ENCODE peak calls at places on chromosomes 4 and X, in seven cellular contexts. D, S, F, X, Q, E and U are unnamed samples.
A peak's percentile ranks its signal among the peaks of the same experiment; 100 is the strongest.

GRCh38 chr4:123121241-123121907 is 199.0 kb upstream of the NUDT6 start:
- DNase-seq in D (no peak), S (peak; percentile 61), F (peak; percentile 73), X (no peak), Q (no peak), E (no peak), U (no peak)

GRCh38 chr4:94564252-94564651 is 112.5 kb downstream of the PDLIM5 start:
- DNase-seq in D (no peak), S (no peak), F (no peak), X (no peak), Q (no peak), E (peak; percentile 53), U (no peak)

GRCh38 chrX:17597836-17598434 is 139.4 kb upstream of the SCML1 start:
- DNase-seq in D (no peak), S (no peak), F (no peak), X (no peak), Q (no peak), E (no peak), U (no peak)

GRCh38 chr4:73067971-73068394 is 1.5 kb downstream of the COX18 start:
- DNase-seq in D (no peak), S (no peak), F (peak; percentile 12), X (no peak), Q (no peak), E (no peak), U (no peak)

GRCh38 chr4:106240699-106241098 is 75.3 kb downstream of the TBCK start:
- DNase-seq in D (no peak), S (no peak), F (no peak), X (no peak), Q (no peak), E (no peak), U (no peak)

GRCh38 chrX:103904301-103904700 is 58.1 kb upstream of the TMSB15B start:
- DNase-seq in D (no peak), S (no peak), F (no peak), X (no peak), Q (no peak), E (no peak), U (no peak)

GRCh38 chr4:105605493-105605892 is 53.1 kb downstream of the ARHGEF38 start:
- DNase-seq in D (no peak), S (peak; percentile 39), F (peak; percentile 17), X (no peak), Q (no peak), E (no peak), U (peak; percentile 96)

GRCh38 chrX:1361275-1361674 is 24.7 kb downstream of the IL3RA start:
- DNase-seq in D (no peak), S (peak; percentile 43), F (no peak), X (no peak), Q (no peak), E (no peak), U (peak; percentile 51)

GRCh38 chr4:123092603-123093002 is 170.2 kb upstream of the NUDT6 start:
- DNase-seq in D (no peak), S (no peak), F (no peak), X (peak; percentile 31), Q (no peak), E (no peak), U (peak; percentile 39)

GRCh38 chr4:600166-600565 is 24.1 kb upstream of the TMEM271 start:
- DNase-seq in D (no peak), S (no peak), F (no peak), X (no peak), Q (no peak), E (no peak), U (no peak)

DNA sequence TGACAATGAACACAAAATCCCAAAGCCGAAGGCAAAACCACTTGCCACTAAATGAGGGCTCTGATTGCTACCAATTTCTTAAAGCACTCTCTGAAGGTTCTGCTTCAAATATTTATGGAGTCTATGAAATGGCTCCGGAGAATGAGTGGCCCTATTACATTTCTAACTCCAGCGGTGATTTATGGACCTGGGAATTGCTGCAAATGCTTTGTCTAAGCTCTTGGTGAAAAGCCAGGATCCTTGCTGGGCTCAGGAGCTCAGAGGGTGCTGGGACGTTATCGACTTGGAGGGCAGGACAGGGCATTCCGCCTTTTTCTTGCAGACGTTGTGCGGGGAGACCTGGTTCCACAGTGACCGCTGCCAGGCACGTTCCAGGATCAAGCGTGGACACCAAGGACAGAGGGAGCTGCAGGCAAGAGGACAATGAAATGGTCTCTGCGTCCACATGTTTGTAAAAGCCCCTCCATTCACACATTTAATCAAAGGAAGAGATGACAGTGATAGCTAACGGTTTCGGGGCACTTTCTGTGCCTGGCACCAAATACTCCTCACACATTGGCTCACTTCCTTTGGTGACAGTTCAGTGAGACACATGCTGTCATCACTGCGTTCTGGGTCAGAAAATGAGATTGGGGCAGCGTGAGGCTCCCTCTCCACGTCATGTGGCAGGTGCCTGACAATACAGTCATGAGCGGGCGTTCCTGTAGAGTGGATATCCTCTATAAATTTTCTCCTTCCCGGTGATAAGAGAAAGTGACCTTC is 58.8 kb downstream of the C4orf50 start:
- DNase-seq in D (no peak), S (no peak), F (no peak), X (peak; percentile 20), Q (no peak), E (no peak), U (no peak)
- H2BK120ac ChIP-seq in D (no peak overlapping the region), S (no peak overlapping the region), F (no peak overlapping the region), X (no peak overlapping the region), Q (no peak overlapping the region), E (no peak overlapping the region), U (no peak overlapping the region)

GRCh38 chrX:48460031-48460430 is 10.0 kb downstream of the SLC38A5 start:
- DNase-seq in D (no peak), S (no peak), F (no peak), X (no peak), Q (no peak), E (no peak), U (no peak)

GRCh38 chrX:48460606-48461005 is 9.5 kb downstream of the SLC38A5 start:
- DNase-seq in D (no peak), S (no peak), F (no peak), X (no peak), Q (no peak), E (no peak), U (no peak)

GRCh38 chrX:48461830-48462229 is 8.2 kb downstream of the SLC38A5 start:
- DNase-seq in D (no peak), S (no peak), F (peak; percentile 12), X (no peak), Q (no peak), E (peak; percentile 49), U (no peak)

GRCh38 chrX:48458711-48459110 is 11.3 kb downstream of the SLC38A5 start:
- DNase-seq in D (no peak), S (no peak), F (no peak), X (no peak), Q (no peak), E (no peak), U (no peak)

GRCh38 chrX:48459483-48459882 is 10.6 kb downstream of the SLC38A5 start:
- DNase-seq in D (no peak), S (no peak), F (no peak), X (no peak), Q (no peak), E (no peak), U (no peak)
- H2BK120ac ChIP-seq in D (no peak overlapping the region), S (no peak overlapping the region), F (no peak overlapping the region), X (no peak overlapping the region), Q (no peak overlapping the region), E (no peak overlapping the region), U (no peak overlapping the region)

GRCh38 chr4:10529891-10530786 is 72.9 kb upstream of the ZNF518B start:
- DNase-seq in D (no peak), S (no peak), F (no peak), X (no peak), Q (no peak), E (no peak), U (peak; percentile 32)

GRCh38 chr4:10532155-10532554 is 74.9 kb upstream of the ZNF518B start:
- DNase-seq in D (no peak), S (no peak), F (no peak), X (no peak), Q (no peak), E (no peak), U (no peak)

GRCh38 chr4:10534820-10535219 is 77.6 kb upstream of the ZNF518B start:
- DNase-seq in D (no peak), S (no peak), F (no peak), X (no peak), Q (no peak), E (peak; percentile 60), U (no peak)

GRCh38 chr4:10535900-10536299 is 78.7 kb upstream of the ZNF518B start:
- DNase-seq in D (peak; percentile 32), S (no peak), F (no peak), X (no peak), Q (no peak), E (no peak), U (no peak)
- H2BK120ac ChIP-seq in D (no peak overlapping the region), S (no peak overlapping the region), F (no peak overlapping the region), X (no peak overlapping the region), Q (no peak overlapping the region), E (no peak overlapping the region), U (no peak overlapping the region)

DNA sequence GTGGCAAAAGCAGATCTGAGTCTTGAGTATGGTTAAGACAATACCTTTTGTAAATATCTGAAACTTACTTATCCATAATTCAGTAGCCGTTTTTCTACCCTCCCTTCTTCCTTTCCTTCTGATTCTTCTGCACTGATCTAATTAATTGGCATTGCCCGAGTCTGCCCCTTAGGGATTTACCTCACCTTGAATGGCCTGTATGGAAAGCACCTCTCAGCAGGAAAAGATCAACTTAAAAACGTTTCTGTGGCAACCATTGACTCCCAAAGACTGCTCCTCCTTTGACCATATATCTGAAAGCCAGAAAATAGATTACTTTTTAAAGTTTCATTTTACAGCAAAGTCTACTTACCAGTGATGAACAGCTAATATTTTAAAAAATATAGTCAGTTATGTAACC is 496.5 kb upstream of the LCORL start:
- DNase-seq in D (no peak), S (no peak), F (no peak), X (no peak), Q (no peak), E (no peak), U (peak; percentile 14)
- H2BK120ac ChIP-seq in D (no peak overlapping the region), S (no peak overlapping the region), F (no peak overlapping the region), X (no peak overlapping the region), Q (no peak overlapping the region), E (no peak overlapping the region), U (no peak overlapping the region)